ENCODE peak calls at places on chromosomes 4 and X, in nine cellular contexts. One of them, this sample, is unnamed.

GRCh38 chr4:119536572-119537528 is 91.8 kb downstream of the PDE5A start:
- DNase-seq in cardiac muscle cell: no peak
- DNase-seq in cardiac fibroblast: peak
- DNase-seq in neural progenitor cell: peak
- DNase-seq in kidney: no peak
- DNase-seq in fibroblast of mammary gland: peak
- DNase-seq in AG04450: no peak
- DNase-seq in hepatocyte: no peak
- DNase-seq in fibroblast of lung: peak
- DNase-seq in this sample: no peak

GRCh38 chrX:25002658-25003015 is 13.1 kb downstream of the ARX start:
- DNase-seq in cardiac muscle cell: no peak
- DNase-seq in cardiac fibroblast: no peak
- DNase-seq in neural progenitor cell: peak
- DNase-seq in kidney: peak
- DNase-seq in fibroblast of mammary gland: no peak
- DNase-seq in AG04450: no peak
- DNase-seq in hepatocyte: no peak
- DNase-seq in fibroblast of lung: no peak
- DNase-seq in this sample: no peak

GRCh38 chr4:157887316-157887715 is 285.5 kb downstream of the GASK1B start:
- DNase-seq in cardiac muscle cell: no peak
- DNase-seq in cardiac fibroblast: no peak
- DNase-seq in neural progenitor cell: peak
- DNase-seq in kidney: no peak
- DNase-seq in fibroblast of mammary gland: no peak
- DNase-seq in AG04450: no peak
- DNase-seq in hepatocyte: no peak
- DNase-seq in fibroblast of lung: no peak
- DNase-seq in this sample: no peak

GRCh38 chr4:76459291-76459723 is 24.3 kb downstream of the SHROOM3 start:
- DNase-seq in cardiac muscle cell: peak
- DNase-seq in cardiac fibroblast: peak
- DNase-seq in neural progenitor cell: peak
- DNase-seq in kidney: no peak
- DNase-seq in fibroblast of mammary gland: peak
- DNase-seq in AG04450: no peak
- DNase-seq in hepatocyte: peak
- DNase-seq in fibroblast of lung: peak
- DNase-seq in this sample: no peak

GRCh38 chr4:64399313-64400109 is 9.7 kb downstream of the TECRL start:
- DNase-seq in cardiac muscle cell: no peak
- DNase-seq in cardiac fibroblast: no peak
- DNase-seq in neural progenitor cell: no peak
- DNase-seq in kidney: no peak
- DNase-seq in fibroblast of mammary gland: no peak
- DNase-seq in AG04450: no peak
- DNase-seq in hepatocyte: no peak
- DNase-seq in fibroblast of lung: no peak
- DNase-seq in this sample: no peak

GRCh38 chrX:19827088-19827487 is 60.3 kb downstream of the SH3KBP1 start:
- DNase-seq in cardiac muscle cell: no peak
- DNase-seq in cardiac fibroblast: no peak
- DNase-seq in neural progenitor cell: no peak
- DNase-seq in kidney: no peak
- DNase-seq in fibroblast of mammary gland: no peak
- DNase-seq in AG04450: no peak
- DNase-seq in hepatocyte: no peak
- DNase-seq in fibroblast of lung: no peak
- DNase-seq in this sample: no peak

GRCh38 chr4:130028552-130028951 is 932.6 kb downstream of the C4orf33 start:
- DNase-seq in cardiac muscle cell: peak
- DNase-seq in cardiac fibroblast: no peak
- DNase-seq in neural progenitor cell: peak
- DNase-seq in kidney: no peak
- DNase-seq in fibroblast of mammary gland: no peak
- DNase-seq in AG04450: no peak
- DNase-seq in hepatocyte: no peak
- DNase-seq in fibroblast of lung: no peak
- DNase-seq in this sample: no peak

GRCh38 chrX:87813566-87813965 is 296.0 kb downstream of the KLHL4 start:
- DNase-seq in cardiac muscle cell: no peak
- DNase-seq in cardiac fibroblast: peak
- DNase-seq in neural progenitor cell: no peak
- DNase-seq in kidney: no peak
- DNase-seq in fibroblast of mammary gland: no peak
- DNase-seq in AG04450: no peak
- DNase-seq in hepatocyte: no peak
- DNase-seq in fibroblast of lung: no peak
- DNase-seq in this sample: no peak

GRCh38 chrX:149161438-149162088 is 343.5 kb downstream of the IDS start:
- DNase-seq in cardiac muscle cell: no peak
- DNase-seq in cardiac fibroblast: peak
- DNase-seq in neural progenitor cell: no peak
- DNase-seq in kidney: no peak
- DNase-seq in fibroblast of mammary gland: peak
- DNase-seq in AG04450: no peak
- DNase-seq in hepatocyte: no peak
- DNase-seq in fibroblast of lung: no peak
- DNase-seq in this sample: no peak

GRCh38 chrX:30626402-30626801 is 26.8 kb upstream of the GK start:
- DNase-seq in cardiac muscle cell: no peak
- DNase-seq in cardiac fibroblast: no peak
- DNase-seq in neural progenitor cell: no peak
- DNase-seq in kidney: no peak
- DNase-seq in fibroblast of mammary gland: no peak
- DNase-seq in AG04450: no peak
- DNase-seq in hepatocyte: no peak
- DNase-seq in fibroblast of lung: no peak
- DNase-seq in this sample: no peak

GRCh38 chr4:71338846-71339593 is at the start of gene SLC4A4:
- DNase-seq in cardiac muscle cell: no peak
- DNase-seq in cardiac fibroblast: peak
- DNase-seq in neural progenitor cell: no peak
- DNase-seq in kidney: no peak
- DNase-seq in fibroblast of mammary gland: peak
- DNase-seq in AG04450: peak
- DNase-seq in hepatocyte: no peak
- DNase-seq in fibroblast of lung: peak
- DNase-seq in this sample: no peak

GRCh38 chrX:133215747-133216146 is 2.4 kb downstream of the TFDP3 start:
- DNase-seq in cardiac muscle cell: peak
- DNase-seq in cardiac fibroblast: no peak
- DNase-seq in neural progenitor cell: peak
- DNase-seq in kidney: no peak
- DNase-seq in fibroblast of mammary gland: peak
- DNase-seq in AG04450: no peak
- DNase-seq in hepatocyte: peak
- DNase-seq in fibroblast of lung: peak
- DNase-seq in this sample: peak

GRCh38 chrX:53287493-53288138 is 6.2 kb upstream of the IQSEC2 start:
- DNase-seq in cardiac muscle cell: peak
- DNase-seq in cardiac fibroblast: peak
- DNase-seq in neural progenitor cell: no peak
- DNase-seq in kidney: peak
- DNase-seq in fibroblast of mammary gland: peak
- DNase-seq in AG04450: no peak
- DNase-seq in hepatocyte: peak
- DNase-seq in fibroblast of lung: peak
- DNase-seq in this sample: peak

GRCh38 chr4:13219971-13220370 is 264.2 kb downstream of the RAB28 start:
- DNase-seq in cardiac muscle cell: no peak
- DNase-seq in cardiac fibroblast: no peak
- DNase-seq in neural progenitor cell: no peak
- DNase-seq in kidney: no peak
- DNase-seq in fibroblast of mammary gland: no peak
- DNase-seq in AG04450: no peak
- DNase-seq in hepatocyte: no peak
- DNase-seq in fibroblast of lung: no peak
- DNase-seq in this sample: no peak

GRCh38 chrX:12970691-12971202 is 4.2 kb upstream of the TMSB4X start:
- DNase-seq in cardiac muscle cell: peak
- DNase-seq in cardiac fibroblast: peak
- DNase-seq in neural progenitor cell: peak
- DNase-seq in kidney: no peak
- DNase-seq in fibroblast of mammary gland: peak
- DNase-seq in AG04450: no peak
- DNase-seq in hepatocyte: peak
- DNase-seq in fibroblast of lung: peak
- DNase-seq in this sample: peak

GRCh38 chrX:131779313-131779712 is 235.4 kb downstream of the OR13H1 start:
- DNase-seq in cardiac muscle cell: no peak
- DNase-seq in cardiac fibroblast: no peak
- DNase-seq in neural progenitor cell: no peak
- DNase-seq in kidney: no peak
- DNase-seq in fibroblast of mammary gland: no peak
- DNase-seq in AG04450: no peak
- DNase-seq in hepatocyte: no peak
- DNase-seq in fibroblast of lung: no peak
- DNase-seq in this sample: no peak

GRCh38 chrX:131783555-131784338 is 239.4 kb upstream of the STK26 start:
- DNase-seq in cardiac muscle cell: no peak
- DNase-seq in cardiac fibroblast: no peak
- DNase-seq in neural progenitor cell: no peak
- DNase-seq in kidney: no peak
- DNase-seq in fibroblast of mammary gland: peak
- DNase-seq in AG04450: no peak
- DNase-seq in hepatocyte: no peak
- DNase-seq in fibroblast of lung: peak
- DNase-seq in this sample: no peak

GRCh38 chrX:131778269-131779218 is 234.7 kb downstream of the OR13H1 start:
- DNase-seq in cardiac muscle cell: no peak
- DNase-seq in cardiac fibroblast: no peak
- DNase-seq in neural progenitor cell: no peak
- DNase-seq in kidney: no peak
- DNase-seq in fibroblast of mammary gland: peak
- DNase-seq in AG04450: no peak
- DNase-seq in hepatocyte: no peak
- DNase-seq in fibroblast of lung: peak
- DNase-seq in this sample: no peak
- TF ChIP-seq CTCF in cardiac muscle cell: no peak
- TF ChIP-seq CTCF in cardiac fibroblast: no peak
- TF ChIP-seq CTCF in neural progenitor cell: no peak
- TF ChIP-seq CTCF in kidney: no peak
- TF ChIP-seq CTCF in fibroblast of mammary gland: peak
- TF ChIP-seq CTCF in AG04450: no peak
- TF ChIP-seq CTCF in hepatocyte: no peak
- TF ChIP-seq CTCF in fibroblast of lung: no peak
- TF ChIP-seq CTCF in this sample: no peak

GRCh38 chrX:143648705-143649104 is 12.8 kb upstream of the SLITRK4 start:
- DNase-seq in cardiac muscle cell: no peak
- DNase-seq in cardiac fibroblast: peak
- DNase-seq in neural progenitor cell: peak
- DNase-seq in kidney: no peak
- DNase-seq in fibroblast of mammary gland: no peak
- DNase-seq in AG04450: no peak
- DNase-seq in hepatocyte: peak
- DNase-seq in fibroblast of lung: no peak
- DNase-seq in this sample: no peak
- TF ChIP-seq CTCF in cardiac muscle cell: peak
- TF ChIP-seq CTCF in cardiac fibroblast: no peak
- TF ChIP-seq CTCF in neural progenitor cell: peak
- TF ChIP-seq CTCF in kidney: no peak
- TF ChIP-seq CTCF in fibroblast of mammary gland: no peak
- TF ChIP-seq CTCF in AG04450: no peak
- TF ChIP-seq CTCF in hepatocyte: peak
- TF ChIP-seq CTCF in fibroblast of lung: no peak
- TF ChIP-seq CTCF in this sample: no peak

GRCh38 chr4:147407261-147408045 is 73.4 kb upstream of the EDNRA start:
- DNase-seq in cardiac muscle cell: no peak
- DNase-seq in cardiac fibroblast: peak
- DNase-seq in neural progenitor cell: peak
- DNase-seq in kidney: no peak
- DNase-seq in fibroblast of mammary gland: peak
- DNase-seq in AG04450: no peak
- DNase-seq in hepatocyte: no peak
- DNase-seq in fibroblast of lung: peak
- DNase-seq in this sample: no peak
- TF ChIP-seq CTCF in cardiac muscle cell: peak
- TF ChIP-seq CTCF in cardiac fibroblast: peak
- TF ChIP-seq CTCF in neural progenitor cell: peak
- TF ChIP-seq CTCF in kidney: no peak
- TF ChIP-seq CTCF in fibroblast of mammary gland: peak
- TF ChIP-seq CTCF in AG04450: peak
- TF ChIP-seq CTCF in hepatocyte: no peak
- TF ChIP-seq CTCF in fibroblast of lung: peak
- TF ChIP-seq CTCF in this sample: no peak

GRCh38 chr4:128061566-128062536 is 739 bp downstream of the LARP1B start:
- DNase-seq in cardiac muscle cell: peak
- DNase-seq in cardiac fibroblast: peak
- DNase-seq in neural progenitor cell: peak
- DNase-seq in kidney: peak
- DNase-seq in fibroblast of mammary gland: peak
- DNase-seq in AG04450: no peak
- DNase-seq in hepatocyte: peak
- DNase-seq in fibroblast of lung: peak
- DNase-seq in this sample: peak
- TF ChIP-seq CTCF in cardiac muscle cell: no peak
- TF ChIP-seq CTCF in cardiac fibroblast: no peak
- TF ChIP-seq CTCF in neural progenitor cell: peak
- TF ChIP-seq CTCF in kidney: no peak
- TF ChIP-seq CTCF in fibroblast of mammary gland: no peak
- TF ChIP-seq CTCF in AG04450: peak
- TF ChIP-seq CTCF in hepatocyte: peak
- TF ChIP-seq CTCF in fibroblast of lung: peak
- TF ChIP-seq CTCF in this sample: no peak

DNA sequence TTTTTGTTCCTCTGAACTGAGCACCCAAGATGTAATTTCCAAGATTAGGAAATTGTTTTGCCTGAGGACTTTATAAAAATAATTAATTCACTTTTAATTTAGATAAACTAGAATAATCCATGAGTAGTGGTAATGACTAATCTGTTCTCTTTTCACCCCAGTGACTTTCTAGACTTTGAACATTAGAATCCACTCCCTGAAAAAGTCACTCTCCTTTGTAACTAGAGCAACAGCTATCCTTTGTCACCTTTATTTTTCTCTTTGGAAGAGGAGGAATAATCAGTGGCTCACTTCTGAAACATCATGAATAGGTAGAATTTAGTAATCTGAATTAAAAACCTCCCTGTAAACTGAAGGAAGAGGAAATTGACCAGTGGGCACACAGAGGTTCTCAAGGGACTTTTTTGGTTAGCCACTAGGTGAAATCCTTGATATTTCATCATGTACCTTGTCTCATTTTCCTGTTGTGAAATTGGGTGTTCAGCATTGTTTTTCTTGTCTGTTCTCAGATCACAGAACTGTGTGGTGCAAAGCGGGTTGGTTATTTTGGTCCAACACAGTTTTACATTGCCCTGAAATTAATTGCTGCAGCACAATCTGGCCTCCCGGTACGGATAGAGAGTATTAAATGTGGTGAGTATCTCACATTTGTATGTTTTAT is 59.4 kb downstream of the REPS2 start:
- DNase-seq in cardiac muscle cell: no peak
- DNase-seq in cardiac fibroblast: peak
- DNase-seq in neural progenitor cell: no peak
- DNase-seq in kidney: no peak
- DNase-seq in fibroblast of mammary gland: peak
- DNase-seq in AG04450: no peak
- DNase-seq in hepatocyte: no peak
- DNase-seq in fibroblast of lung: no peak
- DNase-seq in this sample: no peak
- TF ChIP-seq CTCF in cardiac muscle cell: no peak
- TF ChIP-seq CTCF in cardiac fibroblast: no peak
- TF ChIP-seq CTCF in neural progenitor cell: no peak
- TF ChIP-seq CTCF in kidney: no peak
- TF ChIP-seq CTCF in fibroblast of mammary gland: no peak
- TF ChIP-seq CTCF in AG04450: no peak
- TF ChIP-seq CTCF in hepatocyte: no peak
- TF ChIP-seq CTCF in fibroblast of lung: no peak
- TF ChIP-seq CTCF in this sample: no peak